ENCODE peak calls at places on chromosomes 3 and 15, in ten cellular contexts. K is caudate nucleus; V is activated CD8-positive, alpha-beta memory T cell treated with anti-CD3 and anti-CD28 coated beads for 1 hour; L is NCI-H2081; F is activated naive CD8-positive, alpha-beta T cell treated with anti-CD3 and anti-CD28 coated beads, Interleukin-2, amount 50 U/mL, for 24 hours; M is astrocyte of the spinal cord; H is stimulated activated CD4-positive, alpha-beta T cell treated with anti-CD3 and anti-CD28 coated beads, Interleukin-1b, Interleukin-23, amount 100 ng/mL, for 24 hours; X is left colon; A is gastrocnemius medialis; Z is AG08396. D is an unnamed sample.

GRCh38 chr15:75648156-75649000 is 666 bp downstream of the SNX33 start:
- DNase-seq in K (no peak), V (no peak), L (no peak), F (peak; percentile 15), M (peak; percentile 56), H (no peak), X (no peak), A (no peak), Z (peak; percentile 58), D (peak; percentile 28)

GRCh38 chr3:30162579-30162978 is 443.8 kb upstream of the TGFBR2 start:
- DNase-seq in K (no peak), V (no peak), L (no peak), F (no peak), M (peak; percentile 88), H (no peak), X (no peak), A (no peak), Z (peak; percentile 37), D (peak; percentile 69)

GRCh38 chr15:25886498-25887140 is 23.5 kb upstream of the ATP10A start:
- DNase-seq in K (no peak), V (no peak), L (no peak), F (no peak), M (no peak), H (no peak), X (no peak), A (peak; percentile 23), Z (no peak), D (no peak)

GRCh38 chr3:197399486-197399885 is 101.1 kb upstream of the DLG1 start:
- DNase-seq in K (no peak), V (no peak), L (no peak), F (no peak), M (no peak), H (no peak), X (no peak), A (no peak), Z (no peak), D (no peak)

GRCh38 chr15:38374477-38374876 is 79.5 kb upstream of the FAM98B start:
- DNase-seq in K (no peak), V (no peak), L (no peak), F (no peak), M (no peak), H (no peak), X (no peak), A (no peak), Z (no peak), D (no peak)

GRCh38 chr3:123333401-123333800 is 115.5 kb downstream of the ADCY5 start:
- DNase-seq in K (no peak), V (no peak), L (no peak), F (no peak), M (no peak), H (no peak), X (no peak), A (no peak), Z (no peak), D (no peak)

GRCh38 chr3:111617912-111618601 is 22.9 kb upstream of the ZBED2 start:
- DNase-seq in K (no peak), V (no peak), L (no peak), F (no peak), M (no peak), H (no peak), X (no peak), A (no peak), Z (no peak), D (no peak)

GRCh38 chr3:179681492-179682263 is 28.8 kb downstream of the USP13 start:
- DNase-seq in K (no peak), V (no peak), L (no peak), F (no peak), M (no peak), H (no peak), X (no peak), A (peak; percentile 44), Z (no peak), D (no peak)

GRCh38 chr3:60114191-60114590 is 1064.4 kb upstream of the CFAP20DC start:
- DNase-seq in K (no peak), V (no peak), L (no peak), F (no peak), M (no peak), H (no peak), X (no peak), A (no peak), Z (no peak), D (no peak)

GRCh38 chr15:62603757-62604156 is 438.7 kb upstream of the C2CD4B start:
- DNase-seq in K (no peak), V (no peak), L (no peak), F (no peak), M (no peak), H (no peak), X (peak; percentile 38), A (no peak), Z (peak; percentile 16), D (no peak)

GRCh38 chr3:166270428-166270827 is 433.2 kb upstream of the BCHE start:
- DNase-seq in K (no peak), V (no peak), L (no peak), F (no peak), M (no peak), H (no peak), X (no peak), A (no peak), Z (no peak), D (no peak)

GRCh38 chr3:197750863-197751737 is 1.4 kb downstream of the FYTTD1 start:
- DNase-seq in K (no peak), V (no peak), L (peak; percentile 30), F (peak; percentile 49), M (peak; percentile 52), H (no peak), X (peak; percentile 51), A (peak; percentile 85), Z (peak; percentile 32), D (peak; percentile 68)

GRCh38 chr3:56940989-56941388 is 119.5 kb upstream of the SPATA12 start:
- DNase-seq in K (no peak), V (no peak), L (no peak), F (no peak), M (no peak), H (no peak), X (no peak), A (no peak), Z (no peak), D (no peak)

GRCh38 chr15:79167776-79168175 is 77.2 kb upstream of the RASGRF1 start:
- DNase-seq in K (no peak), V (no peak), L (no peak), F (no peak), M (no peak), H (no peak), X (no peak), A (no peak), Z (no peak), D (no peak)

GRCh38 chr3:149055575-149055974 is 30.8 kb downstream of the HLTF start:
- DNase-seq in K (no peak), V (no peak), L (no peak), F (no peak), M (no peak), H (no peak), X (no peak), A (no peak), Z (no peak), D (no peak)